ENCODE peak calls at places on chromosome 9, in seven cellular contexts. K, V, A, E, Q, D and F are unnamed samples.

GRCh38 chr9:115524467-115525059 is 406.6 kb upstream of the TNC start:
- DNase-seq in Q (peak; percentile 83), K (peak; percentile 66), E (peak; percentile 30), A (peak; percentile 73), V (no peak), D (no peak), F (no peak)

GRCh38 chr9:137366445-137366810 is 56.5 kb downstream of the EXD3 start:
- DNase-seq in Q (no peak), D (no peak), V (no peak), K (peak; percentile 38), A (no peak), E (no peak), F (no peak)

GRCh38 chr9:71672573-71672972 is 95.7 kb downstream of the CEMIP2 start:
- DNase-seq in V (no peak), K (no peak), Q (no peak), A (no peak), E (no peak), D (no peak), F (no peak)

GRCh38 chr9:118305371-118305770 is 601.2 kb downstream of the TLR4 start:
- DNase-seq in A (no peak), D (no peak), K (no peak), E (no peak), V (no peak), Q (no peak), F (no peak)

GRCh38 chr9:72478993-72479392 is 42.4 kb upstream of the TMC1 start:
- DNase-seq in A (peak; percentile 39), V (peak; percentile 80), D (no peak), E (no peak), Q (no peak), K (no peak), F (no peak)

GRCh38 chr9:135152608-135153337 is 65.3 kb downstream of the OLFM1 start:
- DNase-seq in V (no peak), K (no peak), E (no peak), D (no peak), A (no peak), Q (no peak), F (no peak)

GRCh38 chr9:111163738-111164399 is 125.6 kb upstream of the LPAR1 start:
- DNase-seq in A (no peak), Q (no peak), E (no peak), V (no peak), K (no peak), D (no peak), F (no peak)

GRCh38 chr9:87109851-87110250 is 162.5 kb upstream of the GAS1 start:
- DNase-seq in E (no peak), D (no peak), A (no peak), Q (no peak), K (no peak), V (no peak), F (no peak)

GRCh38 chr9:123867034-123867433 is 62.9 kb downstream of the DENND1A start:
- DNase-seq in D (no peak), K (no peak), A (no peak), V (no peak), Q (no peak), E (no peak), F (no peak)

GRCh38 chr9:106932178-106932577 is 69.2 kb downstream of the ZNF462 start:
- DNase-seq in E (no peak), K (no peak), V (no peak), Q (no peak), D (no peak), A (no peak), F (no peak)

GRCh38 chr9:105697871-105698270 is 3.5 kb downstream of the TMEM38B start:
- DNase-seq in D (no peak), E (no peak), Q (no peak), V (no peak), A (peak; percentile 12), K (no peak), F (no peak)

GRCh38 chr9:38227061-38227540 is 158.1 kb upstream of the SHB start:
- DNase-seq in D (no peak), K (no peak), V (peak; percentile 87), E (peak; percentile 89), A (peak; percentile 94), Q (peak; percentile 94), F (peak; percentile 15)

GRCh38 chr9:17744786-17745185 is 165.9 kb downstream of the SH3GL2 start:
- DNase-seq in Q (peak; percentile 71), K (no peak), E (no peak), A (no peak), D (no peak), V (peak; percentile 26), F (no peak)

GRCh38 chr9:113541019-113541900 is 77.7 kb downstream of the RGS3 start:
- DNase-seq in Q (peak; percentile 91), K (peak; percentile 63), V (peak; percentile 86), A (peak; percentile 44), D (peak; percentile 65), E (no peak), F (no peak)

GRCh38 chr9:3181049-3181953 is 337.4 kb upstream of the PUM3 start:
- DNase-seq in E (peak; percentile 67), K (no peak), Q (peak; percentile 78), V (no peak), A (peak; percentile 44), D (no peak), F (peak; percentile 5)

GRCh38 chr9:83511051-83511450 is 27.1 kb downstream of the FRMD3 start:
- DNase-seq in D (no peak), A (peak; percentile 81), K (no peak), E (peak; percentile 45), V (no peak), Q (no peak), F (peak; percentile 10)

GRCh38 chr9:97528529-97529230 is 27.2 kb downstream of the TMOD1 start:
- DNase-seq in D (no peak), Q (peak; percentile 60), K (peak; percentile 60), A (no peak), V (no peak), E (no peak), F (no peak)

GRCh38 chr9:37968228-37968672 is 64.3 kb upstream of the SLC25A51 start:
- DNase-seq in E (no peak), K (no peak), Q (no peak), A (peak; percentile 84), D (no peak), V (peak; percentile 85), F (no peak)

GRCh38 chr9:130297371-130297770 is 31.8 kb downstream of the HMCN2 start:
- DNase-seq in V (peak; percentile 34), E (no peak), A (no peak), K (no peak), Q (no peak), D (no peak), F (no peak)

GRCh38 chr9:7154650-7155049 is 396.9 kb downstream of the KDM4C start:
- DNase-seq in E (no peak), Q (no peak), K (no peak), V (no peak), A (no peak), D (no peak), F (no peak)

GRCh38 chr9:121440265-121440664 is 59.4 kb downstream of the GGTA1 start:
- DNase-seq in A (peak; percentile 31), Q (peak; percentile 60), D (no peak), E (no peak), K (no peak), V (no peak), F (no peak)

GRCh38 chr9:135525241-135526088 is 4.2 kb downstream of the LCN1 start:
- DNase-seq in V (peak; percentile 65), D (peak; percentile 60), Q (no peak), A (no peak), E (no peak), K (peak; percentile 45), F (no peak)

GRCh38 chr9:122029898-122030297 is 63.2 kb downstream of the TTLL11 start:
- DNase-seq in K (no peak), E (no peak), Q (no peak), A (peak; percentile 73), V (no peak), D (no peak), F (no peak)

GRCh38 chr9:133115604-133116345 is 5.3 kb downstream of the RALGDS start:
- DNase-seq in A (no peak), V (peak; percentile 96), D (no peak), E (peak; percentile 94), Q (no peak), K (no peak), F (peak; percentile 85)

GRCh38 chr9:33287087-33287490 is 3.2 kb upstream of the NFX1 start:
- DNase-seq in V (peak; percentile 92), K (no peak), E (peak; percentile 78), D (no peak), Q (peak; percentile 64), A (peak; percentile 65), F (no peak)

GRCh38 chr9:5866685-5867084 is 24.0 kb upstream of the MLANA start:
- DNase-seq in E (no peak), A (no peak), Q (no peak), V (no peak), K (no peak), D (no peak), F (no peak)

GRCh38 chr9:116405321-116405720 is 251.7 kb downstream of the PAPPA start:
- DNase-seq in K (no peak), V (no peak), A (no peak), D (no peak), E (no peak), Q (no peak), F (no peak)

GRCh38 chr9:126615251-126615790 is 1.6 kb downstream of the LMX1B start:
- DNase-seq in E (peak; percentile 20), K (no peak), V (peak; percentile 92), A (peak; percentile 16), Q (no peak), D (no peak), F (no peak)

GRCh38 chr9:113569472-113570060 is 106.0 kb downstream of the RGS3 start:
- DNase-seq in E (no peak), A (no peak), V (no peak), K (peak; percentile 30), Q (no peak), D (no peak), F (no peak)

GRCh38 chr9:78011037-78011436 is 20.6 kb downstream of the GNAQ start:
- DNase-seq in A (no peak), V (peak; percentile 25), E (no peak), Q (no peak), D (no peak), K (no peak), F (no peak)
- H3K4me3 ChIP-seq in A (no peak overlapping the region), V (no peak overlapping the region), E (no peak overlapping the region), Q (no peak overlapping the region), D (peak overlapping the region; percentile 26), K (peak overlapping the region; percentile 15), F (no peak overlapping the region)

GRCh38 chr9:34896112-34896511 is 62.0 kb upstream of the PHF24 start:
- DNase-seq in D (no peak), A (no peak), E (no peak), V (no peak), K (no peak), Q (peak; percentile 18), F (no peak)
- TF ChIP-seq CTCF in D (no peak), A (no peak), E (no peak), V (peak; percentile 19), K (peak; percentile 26), Q (peak; percentile 24), F (no peak)

GRCh38 chr9:88993327-88993726 is 2.1 kb downstream of the S1PR3 start:
- DNase-seq in E (no peak), K (peak; percentile 45), V (no peak), A (no peak), D (peak; percentile 50), Q (no peak), F (no peak)
- H3K4me3 ChIP-seq in E (no peak overlapping the region), K (peak overlapping the region; percentile 89), V (peak overlapping the region; percentile 25), A (no peak overlapping the region), D (peak overlapping the region; percentile 99), Q (no peak overlapping the region), F (no peak overlapping the region)

DNA sequence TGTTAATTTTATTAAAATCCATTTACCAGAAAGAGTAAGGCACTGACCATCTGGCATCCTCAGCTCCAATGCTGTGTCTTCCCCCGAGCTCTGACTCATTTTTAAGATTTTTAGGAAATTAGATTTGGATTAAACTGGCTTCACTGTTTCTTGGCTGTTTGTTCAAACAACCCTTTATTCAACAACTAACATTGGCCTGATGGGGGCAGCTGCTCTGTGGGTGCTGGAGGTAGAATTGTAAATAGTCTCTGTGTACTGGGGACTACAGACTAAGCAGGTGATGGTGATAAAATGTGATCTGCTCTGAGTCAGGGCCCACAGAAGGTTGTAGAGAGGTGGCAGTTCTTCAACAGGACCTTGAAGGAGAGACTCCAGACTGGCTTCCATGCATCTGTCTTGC is 2.9 kb downstream of the RABEPK start:
- DNase-seq in Q (no peak), D (no peak), K (no peak), A (no peak), E (no peak), V (peak; percentile 65), F (no peak)
- TF ChIP-seq CTCF in Q (no peak), D (no peak), K (no peak), A (no peak), E (no peak), V (no peak), F (no peak)